ENCODE peak calls at places on chromosome 12, in five cellular contexts. X is endothelial cell of umbilical vein, P is GM23338, E is K562, K is GM12878. S is an unnamed sample.

GRCh38 chr12:98471085-98471484 is 44.3 kb upstream of the TMPO start:
- DNase-seq in X (no peak), P (no peak), E (no peak), K (no peak), S (no peak)

GRCh38 chr12:12376636-12377448 is 20.0 kb downstream of the BORCS5 start:
- DNase-seq in X (peak; percentile 73), P (peak; percentile 92), E (peak; percentile 61), K (peak; percentile 55), S (peak; percentile 50)

GRCh38 chr12:6627598-6627997 is 8.2 kb downstream of the LPAR5 start:
- DNase-seq in X (no peak), P (no peak), E (peak; percentile 70), K (no peak), S (no peak)

GRCh38 chr12:39440101-39440500 is 2.8 kb downstream of the KIF21A start:
- DNase-seq in X (no peak), P (no peak), E (no peak), K (no peak), S (no peak)

GRCh38 chr12:124898200-124898950 is 16.1 kb downstream of the UBC start:
- DNase-seq in X (peak; percentile 40), P (peak; percentile 88), E (peak; percentile 57), K (no peak), S (no peak)

GRCh38 chr12:30823140-30823669 is 68.5 kb upstream of the CAPRIN2 start:
- DNase-seq in X (no peak), P (peak; percentile 72), E (no peak), K (no peak), S (no peak)

GRCh38 chr12:1848741-1849140 is 28.4 kb downstream of the LRTM2 start:
- DNase-seq in X (no peak), P (no peak), E (no peak), K (no peak), S (no peak)

GRCh38 chr12:6551496-6552139 is 4.2 kb downstream of the IFFO1 start:
- DNase-seq in X (no peak), P (no peak), E (no peak), K (no peak), S (no peak)

GRCh38 chr12:98644712-98645571 is at the start of the genes APAF1 and IKBIP:
- DNase-seq in X (peak; percentile 97), P (peak; percentile 96), E (peak; percentile 98), K (peak; percentile 76), S (peak; percentile 81)

GRCh38 chr12:18165422-18165871 is 75.5 kb upstream of the RERGL start:
- DNase-seq in X (no peak), P (no peak), E (no peak), K (peak; percentile 82), S (no peak)

GRCh38 chr12:84727964-84728363 is 184.6 kb downstream of the SLC6A15 start:
- DNase-seq in X (no peak), P (peak; percentile 65), E (no peak), K (no peak), S (no peak)

GRCh38 chr12:6887460-6887859 is 14.4 kb upstream of the SPSB2 start:
- DNase-seq in X (no peak), P (no peak), E (no peak), K (no peak), S (no peak)

GRCh38 chr12:89051065-89051677 is 301.1 kb downstream of the DUSP6 start:
- DNase-seq in X (peak; percentile 88), P (peak; percentile 83), E (peak; percentile 51), K (no peak), S (peak; percentile 37)

GRCh38 chr12:65016881-65017650 is 104.0 kb downstream of the WIF1 start:
- DNase-seq in X (no peak), P (no peak), E (no peak), K (no peak), S (no peak)

GRCh38 chr12:105226219-105226618 is 9.8 kb downstream of the APPL2 start:
- DNase-seq in X (peak; percentile 90), P (peak; percentile 9), E (peak; percentile 20), K (no peak), S (peak; percentile 51)

GRCh38 chr12:13173012-13173441 is 23.5 kb upstream of the EMP1 start:
- DNase-seq in X (no peak), P (no peak), E (no peak), K (no peak), S (no peak)

GRCh38 chr12:26514364-26514763 is 318.6 kb downstream of the ITPR2 start:
- DNase-seq in X (no peak), P (no peak), E (no peak), K (no peak), S (no peak)

GRCh38 chr12:45407188-45407850 is 191.4 kb downstream of the ANO6 start:
- DNase-seq in X (no peak), P (no peak), E (peak; percentile 16), K (no peak), S (no peak)
- TF ChIP-seq POLR2AphosphoS5 in X (no peak), P (no peak), E (no peak), K (no peak), S (no peak)

DNA sequence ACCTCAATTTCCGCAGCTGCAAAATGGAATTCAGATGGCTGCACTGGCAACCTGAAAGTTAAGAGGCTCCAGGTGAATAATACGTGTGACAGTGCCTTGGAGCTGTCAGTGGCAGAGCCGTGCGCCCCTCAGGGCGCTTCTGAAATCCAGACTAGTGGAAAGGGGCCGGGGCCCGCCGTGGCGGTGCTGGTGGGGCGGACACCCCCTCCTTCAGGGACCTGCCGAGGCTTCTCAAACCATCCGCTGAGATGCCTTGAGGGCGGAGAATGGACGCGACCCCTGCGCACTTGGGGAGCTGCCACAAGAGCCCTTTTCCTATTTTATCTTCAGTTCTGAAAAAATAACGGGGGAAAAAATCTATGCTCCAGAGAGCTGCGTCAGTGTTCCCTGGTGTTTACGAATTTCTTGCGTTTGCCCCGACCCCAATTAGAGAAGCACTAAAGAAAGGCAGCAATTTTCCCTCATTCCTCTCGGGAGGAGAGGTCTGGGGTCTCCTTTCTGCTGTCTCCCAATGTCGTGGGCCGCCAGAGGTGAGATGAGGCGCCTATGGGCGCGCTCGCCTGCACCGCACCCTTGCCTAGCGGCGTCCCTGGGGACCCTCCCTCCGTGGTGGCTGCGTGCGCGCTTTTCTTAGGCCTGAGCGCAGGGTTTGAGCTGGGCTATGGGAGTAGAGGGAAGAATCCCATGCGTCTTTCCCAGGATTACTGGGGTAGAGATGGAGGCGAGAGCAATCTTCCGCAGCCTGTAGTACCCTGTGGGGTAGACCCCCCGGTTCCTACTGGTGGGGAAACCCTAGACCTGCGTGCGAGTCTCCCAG is 2.2 kb downstream of the NOS1 start:
- DNase-seq in X (no peak), P (peak; percentile 21), E (no peak), K (no peak), S (no peak)
- TF ChIP-seq EZH2 in X (no peak), P (peak; percentile 76), E (no peak), K (no peak), S (no peak)

DNA sequence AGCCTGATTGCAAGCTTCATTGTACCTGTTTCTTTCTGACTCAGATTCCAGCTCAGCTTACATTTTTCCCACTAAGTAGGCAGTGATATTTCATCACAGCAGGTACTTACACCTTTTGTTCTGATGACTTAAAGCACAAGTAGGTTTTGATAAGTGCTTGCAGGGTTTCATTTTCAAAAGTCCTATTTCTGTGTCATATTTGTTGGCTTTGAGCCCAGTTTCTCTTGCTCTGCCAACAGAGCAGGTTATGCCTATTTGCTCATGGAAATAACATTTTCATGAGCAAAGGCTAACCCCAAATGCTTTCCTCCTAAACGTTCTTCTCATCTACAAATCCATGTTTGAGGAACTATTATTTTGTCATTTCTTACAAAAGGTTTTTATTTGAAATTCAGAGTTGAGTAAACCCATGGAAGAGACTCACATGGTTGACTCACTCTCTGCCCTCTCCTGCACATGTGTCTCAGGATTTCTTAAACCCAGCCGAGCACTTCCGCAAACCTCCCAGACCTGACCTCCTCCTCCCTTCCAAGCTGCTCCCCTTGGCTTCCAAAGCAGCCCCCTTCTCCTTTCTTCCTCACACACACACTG is 12.3 kb upstream of the LTA4H start:
- DNase-seq in X (peak; percentile 83), P (no peak), E (peak; percentile 26), K (peak; percentile 68), S (no peak)
- H3K4me3 ChIP-seq in X (no peak overlapping the region), P (no peak overlapping the region), E (no peak overlapping the region), K (peak overlapping the region; percentile 18), S (no peak overlapping the region)

GRCh38 chr12:51905507-51906438 is 1.5 kb upstream of the ACVRL1 start:
- DNase-seq in X (peak; percentile 90), P (no peak), E (peak; percentile 97), K (no peak), S (no peak)
- TF ChIP-seq POLR2AphosphoS5 in X (peak; percentile 62), P (no peak), E (peak; percentile 57), K (no peak), S (no peak)

GRCh38 chr12:121115530-121115929 is 17.1 kb upstream of the P2RX7 start:
- DNase-seq in X (no peak), P (no peak), E (no peak), K (no peak), S (no peak)

GRCh38 chr12:121117226-121117777 is 15.4 kb upstream of the P2RX7 start:
- DNase-seq in X (no peak), P (no peak), E (no peak), K (no peak), S (no peak)

GRCh38 chr12:121114806-121115205 is 17.9 kb upstream of the P2RX7 start:
- DNase-seq in X (no peak), P (no peak), E (no peak), K (no peak), S (no peak)

GRCh38 chr12:121114019-121114639 is 18.5 kb upstream of the P2RX7 start:
- DNase-seq in X (no peak), P (no peak), E (peak; percentile 51), K (no peak), S (no peak)

DNA sequence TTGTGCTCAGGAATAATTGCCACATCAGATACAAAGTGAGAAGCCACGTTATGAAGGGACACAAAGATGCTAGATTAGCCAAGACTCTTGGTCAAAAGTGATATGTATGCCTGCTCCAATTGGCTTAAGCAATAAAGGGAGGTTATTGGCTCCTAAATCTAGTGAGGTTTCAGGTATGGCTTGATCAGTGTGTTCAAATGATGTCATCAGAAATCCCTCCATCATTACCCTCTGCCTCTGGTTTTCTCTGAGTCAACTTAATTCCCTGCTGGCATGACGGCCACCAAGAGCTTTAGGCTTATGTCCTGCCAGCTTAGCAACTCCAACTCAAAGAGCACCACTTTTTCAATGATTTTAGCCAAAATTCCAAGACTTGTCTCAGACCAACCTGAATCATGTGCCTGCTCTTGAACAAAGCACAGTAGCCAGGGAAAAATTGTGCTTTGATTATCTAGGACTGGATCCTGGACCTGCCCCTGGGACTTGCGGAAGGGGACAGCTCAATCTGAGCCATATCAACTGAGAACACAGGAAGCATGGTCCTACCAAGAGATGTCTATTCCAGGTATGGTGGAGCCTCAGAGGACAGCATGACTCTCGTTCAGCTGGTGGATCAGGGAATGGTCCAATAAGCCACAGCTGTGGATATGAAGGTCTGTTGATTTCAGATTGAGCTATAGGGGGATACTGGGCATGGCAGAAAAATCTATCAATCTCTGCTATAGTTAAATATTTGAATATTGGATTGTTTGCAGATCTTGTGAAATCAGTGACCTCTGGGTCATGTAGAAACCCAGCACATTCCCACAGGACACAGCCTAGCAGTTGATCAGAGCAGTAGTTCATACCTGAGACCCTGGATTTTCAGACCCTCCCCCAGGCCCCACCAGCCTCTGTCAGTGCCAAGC is 16.1 kb upstream of the P2RX7 start:
- DNase-seq in X (no peak), P (no peak), E (no peak), K (no peak), S (no peak)
- TF ChIP-seq EZH2 in X (no peak), P (no peak), E (no peak), K (no peak), S (no peak)

GRCh38 chr12:95995238-95996031 is 709 bp downstream of the HAL start:
- DNase-seq in X (no peak), P (no peak), E (no peak), K (no peak), S (no peak)
- H3K4me3 ChIP-seq in X (no peak overlapping the region), P (no peak overlapping the region), E (no peak overlapping the region), K (no peak overlapping the region), S (no peak overlapping the region)

GRCh38 chr12:108635201-108635996 is 1.7 kb upstream of the SELPLG start:
- DNase-seq in X (no peak), P (no peak), E (peak; percentile 39), K (peak; percentile 99), S (no peak)
- TF ChIP-seq POLR2AphosphoS5 in X (no peak), P (no peak), E (no peak), K (peak; percentile 99), S (no peak)

GRCh38 chr12:57476162-57476992 is 3.3 kb downstream of the ARHGAP9 start:
- DNase-seq in X (no peak), P (peak; percentile 79), E (no peak), K (no peak), S (no peak)
- TF ChIP-seq EZH2 in X (peak; percentile 66), P (no peak), E (no peak), K (no peak), S (no peak)

S was measured in SK-N-MC.